ENCODE peak calls at places on chromosomes 6 and 20, in four cellular contexts. D, U, Q and I are unnamed samples.

GRCh38 chr20:35953411-35954199 is 697 bp downstream of the SCAND1 start:
- DNase-seq in D (peak), U (no peak), Q (peak), I (no peak)

GRCh38 chr6:71321344-71321743 is 32.7 kb downstream of the OGFRL1 start:
- DNase-seq in D (no peak), U (no peak), Q (no peak), I (no peak)

GRCh38 chr6:41256383-41256782 is 28.2 kb downstream of the TREML4 start:
- DNase-seq in D (no peak), U (no peak), Q (no peak), I (no peak)

GRCh38 chr20:23399568-23400241 is 21.6 kb downstream of the NAPB start:
- DNase-seq in D (no peak), U (no peak), Q (peak), I (peak)

GRCh38 chr6:129842881-129843409 is 18.2 kb downstream of the TMEM244 start:
- DNase-seq in D (no peak), U (no peak), Q (no peak), I (no peak)

GRCh38 chr20:32585011-32585518 is at the start of gene NOL4L:
- DNase-seq in D (peak), U (no peak), Q (peak), I (peak)

GRCh38 chr6:6821639-6822261 is 233.2 kb downstream of the LY86 start:
- DNase-seq in D (no peak), U (no peak), Q (no peak), I (no peak)

GRCh38 chr6:142947702-142948480 is 2.9 kb upstream of the HIVEP2 start:
- DNase-seq in D (no peak), U (no peak), Q (no peak), I (no peak)

GRCh38 chr20:61969806-61970205 is 95.9 kb downstream of the TAF4 start:
- DNase-seq in D (no peak), U (no peak), Q (no peak), I (no peak)

GRCh38 chr6:37731888-37732287 is 34.2 kb upstream of the MDGA1 start:
- DNase-seq in D (no peak), U (no peak), Q (no peak), I (no peak)

GRCh38 chr6:3661390-3661789 is 90.1 kb downstream of the PXDC1 start:
- DNase-seq in D (no peak), U (no peak), Q (no peak), I (no peak)

GRCh38 chr6:2718334-2719052 is 32.2 kb downstream of the MYLK4 start:
- DNase-seq in D (no peak), U (no peak), Q (peak), I (no peak)

GRCh38 chr20:21229163-21229562 is 74.0 kb upstream of the XRN2 start:
- DNase-seq in D (no peak), U (peak), Q (peak), I (no peak)

GRCh38 chr6:40322336-40322735 is 264.8 kb downstream of the LRFN2 start:
- DNase-seq in D (no peak), U (no peak), Q (no peak), I (no peak)

GRCh38 chr6:111871725-111872520 is 1.3 kb downstream of the FYN start:
- DNase-seq in D (peak), U (no peak), Q (peak), I (peak)

GRCh38 chr6:10177703-10178102 is 237.2 kb downstream of the TFAP2A start:
- DNase-seq in D (no peak), U (no peak), Q (no peak), I (peak)

GRCh38 chr6:56840467-56841371 is 114.2 kb upstream of the BEND6 start:
- DNase-seq in D (no peak), U (no peak), Q (peak), I (peak)

GRCh38 chr6:56838965-56839364 is 115.9 kb upstream of the BEND6 start:
- DNase-seq in D (no peak), U (no peak), Q (no peak), I (no peak)

GRCh38 chr6:56841372-56841749 is 113.5 kb upstream of the BEND6 start:
- DNase-seq in D (no peak), U (no peak), Q (no peak), I (no peak)

GRCh38 chr6:56838016-56838555 is 116.8 kb upstream of the BEND6 start:
- DNase-seq in D (no peak), U (no peak), Q (no peak), I (no peak)

GRCh38 chr6:56839533-56840183 is 115.2 kb upstream of the BEND6 start:
- DNase-seq in D (no peak), U (no peak), Q (no peak), I (no peak)
- H3K4me2 ChIP-seq in D (peak), U (peak), Q (peak), I (no peak)

DNA sequence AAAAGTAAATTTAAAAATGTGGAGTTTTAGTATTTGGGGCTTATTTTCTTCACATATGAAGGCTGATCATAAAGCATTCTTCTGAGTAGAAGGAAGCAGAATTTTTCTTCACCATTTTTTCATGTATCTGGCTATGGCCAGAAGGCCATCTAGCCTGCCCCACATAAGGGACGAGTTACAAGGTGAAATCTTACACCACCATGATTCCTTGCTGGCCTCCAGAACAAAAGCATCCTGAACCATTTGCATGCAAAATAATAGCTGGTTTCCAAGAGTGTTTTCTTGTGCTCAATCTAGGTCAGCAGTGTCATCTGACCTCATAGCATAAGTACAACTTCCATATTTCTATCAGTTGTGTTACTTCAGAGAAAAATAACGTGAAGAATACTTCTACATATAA is 93.1 kb downstream of the BMP5 start:
- DNase-seq in D (peak), U (no peak), Q (no peak), I (no peak)
- TF ChIP-seq EZH2 in D (no peak), U (no peak), Q (no peak), I (no peak)

DNA sequence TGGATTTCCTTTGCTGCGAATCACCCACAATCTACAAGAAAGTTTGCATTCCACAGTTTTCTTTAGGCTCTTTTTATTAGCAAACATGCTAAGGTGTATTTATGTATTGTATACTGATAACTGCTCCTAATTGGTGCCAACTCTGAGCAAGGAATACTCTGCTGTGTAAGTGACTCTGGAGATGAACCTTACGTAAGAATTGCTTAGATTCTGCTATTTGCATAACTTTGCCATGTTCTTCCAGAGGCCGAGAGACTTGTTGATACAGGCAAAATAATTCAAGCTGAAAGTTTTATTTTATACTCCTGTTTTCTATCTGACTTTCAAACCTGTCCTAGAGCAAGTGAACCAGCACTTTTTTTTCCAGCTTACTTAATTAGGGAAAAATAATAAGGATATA is 461.3 kb downstream of the GJA1 start:
- DNase-seq in D (no peak), U (no peak), Q (peak), I (peak)
- H3K9ac ChIP-seq in D (no peak), U (no peak), Q (no peak), I (no peak)

GRCh38 chr6:151681426-151682059 is 125.9 kb upstream of the ESR1 start:
- DNase-seq in D (no peak), U (no peak), Q (peak), I (no peak)
- H3K4me2 ChIP-seq in D (no peak), U (no peak), Q (peak), I (no peak)

GRCh38 chr6:86936834-86937218 is 502 bp upstream of the HTR1E start:
- DNase-seq in D (peak), U (no peak), Q (no peak), I (no peak)

GRCh38 chr6:86938814-86939213 is 1.5 kb downstream of the HTR1E start:
- DNase-seq in D (no peak), U (no peak), Q (no peak), I (no peak)

GRCh38 chr6:86942761-86943526 is 5.6 kb downstream of the HTR1E start:
- DNase-seq in D (peak), U (no peak), Q (no peak), I (no peak)

GRCh38 chr6:86934365-86934764 is 3.0 kb upstream of the HTR1E start:
- DNase-seq in D (no peak), U (no peak), Q (no peak), I (no peak)

DNA sequence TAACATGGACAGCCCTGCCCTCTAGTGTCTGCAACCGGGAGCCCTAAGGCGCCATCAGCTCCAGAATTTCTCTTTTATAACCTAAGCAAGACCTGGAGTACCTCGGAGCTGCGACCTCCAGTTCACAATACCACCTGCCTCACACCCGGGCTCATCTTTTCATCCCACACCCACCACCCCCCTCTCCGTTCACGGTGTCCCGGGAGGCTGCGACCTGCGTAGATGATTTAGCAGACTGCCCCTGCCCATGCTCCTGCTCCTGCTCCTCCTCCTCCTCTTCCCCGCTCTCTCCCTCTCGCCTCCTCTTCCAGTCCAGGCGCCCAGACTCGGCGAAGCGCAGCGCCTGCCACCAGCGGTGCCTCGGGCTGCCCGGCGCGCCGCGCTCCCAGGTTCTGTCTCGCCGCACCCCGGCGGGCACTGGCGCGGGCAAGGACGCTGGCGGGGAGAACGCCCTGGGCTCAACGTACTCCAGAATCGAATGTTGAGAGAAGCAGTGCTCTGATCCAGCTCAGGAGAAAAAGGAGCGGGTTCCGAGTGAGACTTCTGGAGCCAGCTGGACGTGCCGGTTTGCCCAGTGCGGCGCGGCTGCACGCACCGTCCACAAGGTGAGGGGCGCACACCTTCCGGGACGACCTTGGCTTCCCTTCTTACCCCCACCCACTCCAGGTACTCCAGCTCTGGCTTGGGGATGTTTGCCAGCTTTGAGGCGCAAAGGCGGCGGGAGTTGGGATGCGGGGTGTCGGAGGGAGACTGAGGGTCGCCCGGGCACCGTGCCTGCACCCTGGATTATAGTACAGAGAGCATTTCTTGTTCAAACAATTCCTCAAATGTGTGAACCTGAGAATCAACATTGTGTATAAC is at the start of gene HTR1E:
- DNase-seq in D (peak), U (peak), Q (peak), I (peak)
- TF ChIP-seq EZH2 in D (peak), U (no peak), Q (peak), I (peak)

GRCh38 chr6:52982680-52983079 is 12.4 kb downstream of the GSTA4 start:
- DNase-seq in D (no peak), U (no peak), Q (no peak), I (no peak)
- H3K9ac ChIP-seq in D (no peak), U (no peak), Q (no peak), I (no peak)

DNA sequence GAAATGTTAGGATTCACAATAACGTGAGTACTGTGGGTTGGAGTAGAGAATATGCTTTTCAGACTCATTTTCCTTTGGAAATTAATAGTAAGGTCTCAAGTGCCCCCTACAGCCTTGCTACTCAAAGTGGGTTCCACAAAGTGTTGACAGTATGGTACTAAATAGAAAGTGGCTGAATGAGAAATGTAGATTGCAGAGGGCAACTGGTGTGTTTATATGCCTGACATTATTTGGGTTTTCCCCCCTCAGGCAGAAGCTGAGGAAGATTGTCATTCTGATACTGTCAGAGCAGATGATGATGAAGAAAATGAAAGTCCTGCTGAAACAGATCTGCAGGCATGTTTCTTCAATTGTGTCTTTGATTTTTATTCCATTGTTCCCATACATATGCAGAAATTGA is 5.6 kb downstream of the FBXO9 start:
- DNase-seq in D (no peak), U (no peak), Q (no peak), I (no peak)
- H3K4me2 ChIP-seq in D (no peak), U (no peak), Q (no peak), I (no peak)

DNA sequence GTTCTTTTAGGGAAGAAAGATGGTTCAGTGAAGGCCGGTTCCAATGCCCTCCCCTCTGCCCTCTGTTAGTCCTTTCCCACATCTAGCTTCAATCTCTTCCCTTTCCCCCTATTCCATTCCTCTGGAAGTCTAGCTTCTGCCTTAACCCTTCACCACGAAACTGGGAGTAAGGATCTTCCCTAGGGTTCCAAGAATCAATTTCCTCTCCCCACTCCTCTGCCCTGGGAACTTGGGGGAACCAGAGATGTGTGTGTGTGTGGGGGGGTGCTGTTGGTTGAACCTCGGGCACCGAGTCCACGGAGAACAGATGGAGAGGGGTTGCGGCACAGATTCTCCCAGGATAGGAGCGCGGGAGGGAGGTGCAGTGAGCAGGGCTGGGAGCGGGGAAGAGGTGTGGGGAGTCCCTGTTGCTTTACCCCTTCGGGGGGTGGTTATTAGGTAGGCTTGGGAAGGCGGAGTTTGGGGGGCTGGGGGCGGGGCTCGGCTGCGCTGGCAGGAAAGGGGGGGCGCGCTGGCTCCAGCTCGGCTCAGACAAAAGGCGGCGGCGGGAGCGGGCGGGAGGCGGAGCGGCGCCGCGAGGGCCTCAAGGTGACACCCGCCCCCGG is at the start of gene TMEM151B:
- DNase-seq in D (peak), U (no peak), Q (no peak), I (no peak)
- TF ChIP-seq EZH2 in D (no peak), U (no peak), Q (peak), I (peak)

DNA sequence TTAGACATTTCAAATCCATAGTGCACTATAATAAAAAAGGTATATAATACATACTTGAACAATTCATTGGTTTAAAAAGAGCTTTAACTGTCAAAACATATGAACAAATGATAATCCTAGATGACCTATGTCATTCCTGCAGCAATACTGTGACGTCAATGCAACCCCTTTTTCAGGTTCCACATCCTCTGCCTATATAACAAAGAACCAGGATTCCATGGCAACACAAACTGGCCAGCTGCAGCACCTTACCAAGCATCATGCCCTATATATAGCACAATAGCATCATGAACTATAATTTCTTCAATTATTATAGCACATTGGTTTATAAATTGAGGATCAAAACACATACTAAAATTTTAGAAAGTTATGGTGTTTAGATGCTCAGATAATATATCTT is 578 bp upstream of the PTCHD4 start:
- DNase-seq in D (peak), U (no peak), Q (no peak), I (no peak)
- H3K9ac ChIP-seq in D (no peak), U (no peak), Q (no peak), I (no peak)